ENCODE peak calls at places on chromosomes 11 and 22, in five cellular contexts. One of them, this sample, is unnamed. For H3K4me1, the result is how much of the 10 kb centered on the place peaks cover.

GRCh38 chr22:20836987-20837823 is 21.4 kb downstream of the PI4KA start:
- DNase-seq in lower lobe of right lung: no peak
- DNase-seq in CD8-positive, alpha-beta memory T cell: no peak
- DNase-seq in CD8-positive, alpha-beta T cell: no peak
- DNase-seq in IMR-90: no peak
- DNase-seq in this sample: no peak

GRCh38 chr11:36684840-36685800 is 87.1 kb upstream of the RAG2 start:
- DNase-seq in CD8-positive, alpha-beta memory T cell: peak
- DNase-seq in CD8-positive, alpha-beta T cell: peak
- DNase-seq in IMR-90: no peak
- DNase-seq in lower lobe of right lung: no peak
- DNase-seq in this sample: no peak

GRCh38 chr22:17120281-17120680 is 879 bp downstream of the TMEM121B start:
- DNase-seq in IMR-90: peak
- DNase-seq in CD8-positive, alpha-beta memory T cell: peak
- DNase-seq in lower lobe of right lung: peak
- DNase-seq in CD8-positive, alpha-beta T cell: peak
- DNase-seq in this sample: peak

GRCh38 chr11:8362899-8363298 is 99.2 kb upstream of the LMO1 start:
- DNase-seq in lower lobe of right lung: no peak
- DNase-seq in CD8-positive, alpha-beta memory T cell: no peak
- DNase-seq in CD8-positive, alpha-beta T cell: no peak
- DNase-seq in IMR-90: no peak
- DNase-seq in this sample: peak

GRCh38 chr22:33867118-33867863 is 53.0 kb downstream of the LARGE1 start:
- DNase-seq in lower lobe of right lung: no peak
- DNase-seq in CD8-positive, alpha-beta T cell: no peak
- DNase-seq in CD8-positive, alpha-beta memory T cell: no peak
- DNase-seq in IMR-90: peak
- DNase-seq in this sample: no peak

GRCh38 chr11:120197977-120198376 is 12.9 kb upstream of the OAF start:
- DNase-seq in CD8-positive, alpha-beta T cell: no peak
- DNase-seq in IMR-90: no peak
- DNase-seq in lower lobe of right lung: no peak
- DNase-seq in CD8-positive, alpha-beta memory T cell: no peak
- DNase-seq in this sample: no peak

GRCh38 chr22:19927696-19928095 is 13.9 kb upstream of the COMT start:
- DNase-seq in CD8-positive, alpha-beta T cell: no peak
- DNase-seq in CD8-positive, alpha-beta memory T cell: no peak
- DNase-seq in lower lobe of right lung: peak
- DNase-seq in IMR-90: no peak
- DNase-seq in this sample: no peak

GRCh38 chr11:121225402-121225801 is 67.2 kb upstream of the SC5D start:
- DNase-seq in CD8-positive, alpha-beta memory T cell: no peak
- DNase-seq in IMR-90: no peak
- DNase-seq in lower lobe of right lung: no peak
- DNase-seq in CD8-positive, alpha-beta T cell: no peak
- DNase-seq in this sample: no peak

GRCh38 chr11:117924631-117925170 is 4.5 kb downstream of the TMPRSS13 start:
- DNase-seq in CD8-positive, alpha-beta T cell: no peak
- DNase-seq in lower lobe of right lung: peak
- DNase-seq in CD8-positive, alpha-beta memory T cell: no peak
- DNase-seq in IMR-90: no peak
- DNase-seq in this sample: peak

GRCh38 chr11:15185021-15185420 is 70.3 kb downstream of the INSC start:
- DNase-seq in IMR-90: no peak
- DNase-seq in CD8-positive, alpha-beta T cell: no peak
- DNase-seq in CD8-positive, alpha-beta memory T cell: no peak
- DNase-seq in lower lobe of right lung: no peak
- DNase-seq in this sample: no peak

GRCh38 chr11:129951201-129951882 is 51.3 kb downstream of the PRDM10 start:
- DNase-seq in IMR-90: no peak
- DNase-seq in CD8-positive, alpha-beta T cell: no peak
- DNase-seq in lower lobe of right lung: no peak
- DNase-seq in CD8-positive, alpha-beta memory T cell: no peak
- DNase-seq in this sample: no peak

GRCh38 chr11:117232911-117233409 is 489 bp downstream of the RNF214 start:
- DNase-seq in IMR-90: no peak
- DNase-seq in CD8-positive, alpha-beta T cell: no peak
- DNase-seq in lower lobe of right lung: peak
- DNase-seq in CD8-positive, alpha-beta memory T cell: no peak
- DNase-seq in this sample: peak

GRCh38 chr11:126405374-126405773 is 49.9 kb downstream of the ST3GAL4 start:
- DNase-seq in lower lobe of right lung: no peak
- DNase-seq in CD8-positive, alpha-beta memory T cell: no peak
- DNase-seq in IMR-90: no peak
- DNase-seq in CD8-positive, alpha-beta T cell: no peak
- DNase-seq in this sample: peak

GRCh38 chr11:10076458-10077141 is 217.4 kb downstream of the SBF2 start:
- DNase-seq in IMR-90: peak
- DNase-seq in CD8-positive, alpha-beta memory T cell: peak
- DNase-seq in CD8-positive, alpha-beta T cell: peak
- DNase-seq in lower lobe of right lung: no peak
- DNase-seq in this sample: no peak

GRCh38 chr22:26889794-26890193 is 232.4 kb downstream of the MIAT start:
- DNase-seq in CD8-positive, alpha-beta T cell: no peak
- DNase-seq in CD8-positive, alpha-beta memory T cell: no peak
- DNase-seq in IMR-90: no peak
- DNase-seq in lower lobe of right lung: no peak
- DNase-seq in this sample: no peak

GRCh38 chr11:46590740-46591606 is 2.9 kb downstream of the AMBRA1 start:
- DNase-seq in CD8-positive, alpha-beta memory T cell: no peak
- DNase-seq in IMR-90: no peak
- DNase-seq in CD8-positive, alpha-beta T cell: no peak
- DNase-seq in lower lobe of right lung: no peak
- DNase-seq in this sample: no peak

GRCh38 chr11:83057721-83058120 is 14.0 kb downstream of the RAB30 start:
- DNase-seq in CD8-positive, alpha-beta memory T cell: no peak
- DNase-seq in lower lobe of right lung: no peak
- DNase-seq in CD8-positive, alpha-beta T cell: no peak
- DNase-seq in IMR-90: no peak
- DNase-seq in this sample: no peak

GRCh38 chr11:106425819-106426218 is 348.4 kb downstream of the AASDHPPT start:
- DNase-seq in CD8-positive, alpha-beta memory T cell: no peak
- DNase-seq in CD8-positive, alpha-beta T cell: no peak
- DNase-seq in IMR-90: no peak
- DNase-seq in lower lobe of right lung: no peak
- DNase-seq in this sample: no peak

GRCh38 chr11:116454020-116454645 is 318.7 kb downstream of the BUD13 start:
- DNase-seq in IMR-90: peak
- DNase-seq in CD8-positive, alpha-beta memory T cell: no peak
- DNase-seq in lower lobe of right lung: no peak
- DNase-seq in CD8-positive, alpha-beta T cell: no peak
- DNase-seq in this sample: no peak

GRCh38 chr22:29216873-29217666 is 11.4 kb downstream of the EMID1 start:
- DNase-seq in CD8-positive, alpha-beta T cell: no peak
- DNase-seq in IMR-90: peak
- DNase-seq in lower lobe of right lung: no peak
- DNase-seq in CD8-positive, alpha-beta memory T cell: no peak
- DNase-seq in this sample: peak

GRCh38 chr11:64258946-64259532 is 7.7 kb downstream of the PLCB3 start:
- DNase-seq in IMR-90: no peak
- DNase-seq in CD8-positive, alpha-beta T cell: no peak
- DNase-seq in CD8-positive, alpha-beta memory T cell: no peak
- DNase-seq in lower lobe of right lung: no peak
- DNase-seq in this sample: peak

GRCh38 chr22:49302530-49302929 is 525.1 kb downstream of the BRD1 start:
- DNase-seq in CD8-positive, alpha-beta memory T cell: peak
- DNase-seq in lower lobe of right lung: no peak
- DNase-seq in CD8-positive, alpha-beta T cell: peak
- DNase-seq in IMR-90: no peak
- DNase-seq in this sample: peak

GRCh38 chr22:41947181-41948080 is 479 bp upstream of the CENPM start:
- DNase-seq in lower lobe of right lung: no peak
- DNase-seq in CD8-positive, alpha-beta T cell: no peak
- DNase-seq in CD8-positive, alpha-beta memory T cell: no peak
- DNase-seq in IMR-90: no peak
- DNase-seq in this sample: no peak

GRCh38 chr22:41948142-41948541 is 1.2 kb upstream of the CENPM start:
- DNase-seq in IMR-90: no peak
- DNase-seq in CD8-positive, alpha-beta T cell: no peak
- DNase-seq in CD8-positive, alpha-beta memory T cell: no peak
- DNase-seq in lower lobe of right lung: no peak
- DNase-seq in this sample: no peak

GRCh38 chr22:41952713-41953112 is 763 bp downstream of the SMIM45 start:
- DNase-seq in IMR-90: no peak
- DNase-seq in CD8-positive, alpha-beta T cell: no peak
- DNase-seq in lower lobe of right lung: no peak
- DNase-seq in CD8-positive, alpha-beta memory T cell: no peak
- DNase-seq in this sample: no peak

GRCh38 chr22:41949297-41949965 is 2.5 kb upstream of the CENPM start:
- DNase-seq in lower lobe of right lung: no peak
- DNase-seq in CD8-positive, alpha-beta memory T cell: no peak
- DNase-seq in CD8-positive, alpha-beta T cell: no peak
- DNase-seq in IMR-90: no peak
- DNase-seq in this sample: peak

GRCh38 chr22:41951898-41952474 is at the start of gene SMIM45:
- DNase-seq in IMR-90: no peak
- DNase-seq in CD8-positive, alpha-beta T cell: no peak
- DNase-seq in lower lobe of right lung: no peak
- DNase-seq in CD8-positive, alpha-beta memory T cell: no peak
- DNase-seq in this sample: peak
- H3K27ac ChIP-seq in IMR-90: no peak
- H3K27ac ChIP-seq in CD8-positive, alpha-beta T cell: no peak
- H3K27ac ChIP-seq in lower lobe of right lung: no peak
- H3K27ac ChIP-seq in CD8-positive, alpha-beta memory T cell: no peak
- H3K27ac ChIP-seq in this sample: no peak

DNA sequence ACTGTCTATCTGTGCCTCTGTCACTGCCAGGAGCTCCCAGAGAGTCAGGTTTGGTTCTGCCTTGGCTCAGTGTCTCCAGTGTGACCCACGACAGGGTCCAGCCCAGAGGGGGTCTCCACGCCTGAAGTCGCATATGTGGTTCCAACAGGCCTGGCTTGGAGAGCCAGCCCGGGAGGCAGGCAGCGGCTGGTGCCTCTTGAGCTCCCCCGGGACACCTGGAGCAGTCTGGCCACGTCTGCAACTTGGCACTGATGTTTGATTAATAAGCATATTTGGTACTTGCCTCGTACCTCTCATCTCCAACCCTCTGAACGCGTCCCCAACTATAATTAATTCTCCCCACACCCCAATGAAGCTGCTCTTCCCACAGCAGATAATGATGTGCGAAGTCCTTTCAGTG is 31.7 kb upstream of the SHISAL1 start:
- DNase-seq in IMR-90: no peak
- DNase-seq in CD8-positive, alpha-beta memory T cell: no peak
- DNase-seq in CD8-positive, alpha-beta T cell: no peak
- DNase-seq in lower lobe of right lung: no peak
- DNase-seq in this sample: no peak
- H3K4me1 ChIP-seq in IMR-90: under half
- H3K4me1 ChIP-seq in CD8-positive, alpha-beta memory T cell: under half
- H3K4me1 ChIP-seq in CD8-positive, alpha-beta T cell: under half
- H3K4me1 ChIP-seq in lower lobe of right lung: under half
- H3K4me1 ChIP-seq in this sample: under half

DNA sequence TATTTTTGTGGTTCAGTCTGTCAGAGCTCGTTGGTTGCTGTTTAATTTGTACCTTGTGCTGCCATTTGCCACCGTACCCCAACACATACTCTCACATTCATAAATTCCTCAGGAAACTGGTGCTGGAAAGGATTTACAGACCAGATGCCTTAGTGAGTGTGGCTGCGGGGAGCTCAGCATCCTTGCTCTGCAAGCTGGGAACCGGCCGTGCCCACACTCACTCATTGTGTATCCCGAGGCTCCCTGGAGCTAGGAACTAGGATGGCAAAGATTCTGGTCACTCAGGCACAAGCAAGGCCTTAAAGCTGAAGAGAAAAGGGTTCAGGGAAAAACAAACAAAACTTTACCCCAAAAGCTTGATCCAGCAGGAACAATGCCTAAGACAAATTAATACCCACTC is 64.6 kb upstream of the TTC12 start:
- DNase-seq in lower lobe of right lung: no peak
- DNase-seq in CD8-positive, alpha-beta memory T cell: no peak
- DNase-seq in IMR-90: no peak
- DNase-seq in CD8-positive, alpha-beta T cell: no peak
- DNase-seq in this sample: no peak
- H3K27ac ChIP-seq in lower lobe of right lung: no peak
- H3K27ac ChIP-seq in CD8-positive, alpha-beta memory T cell: no peak
- H3K27ac ChIP-seq in IMR-90: no peak
- H3K27ac ChIP-seq in CD8-positive, alpha-beta T cell: no peak
- H3K27ac ChIP-seq in this sample: no peak

DNA sequence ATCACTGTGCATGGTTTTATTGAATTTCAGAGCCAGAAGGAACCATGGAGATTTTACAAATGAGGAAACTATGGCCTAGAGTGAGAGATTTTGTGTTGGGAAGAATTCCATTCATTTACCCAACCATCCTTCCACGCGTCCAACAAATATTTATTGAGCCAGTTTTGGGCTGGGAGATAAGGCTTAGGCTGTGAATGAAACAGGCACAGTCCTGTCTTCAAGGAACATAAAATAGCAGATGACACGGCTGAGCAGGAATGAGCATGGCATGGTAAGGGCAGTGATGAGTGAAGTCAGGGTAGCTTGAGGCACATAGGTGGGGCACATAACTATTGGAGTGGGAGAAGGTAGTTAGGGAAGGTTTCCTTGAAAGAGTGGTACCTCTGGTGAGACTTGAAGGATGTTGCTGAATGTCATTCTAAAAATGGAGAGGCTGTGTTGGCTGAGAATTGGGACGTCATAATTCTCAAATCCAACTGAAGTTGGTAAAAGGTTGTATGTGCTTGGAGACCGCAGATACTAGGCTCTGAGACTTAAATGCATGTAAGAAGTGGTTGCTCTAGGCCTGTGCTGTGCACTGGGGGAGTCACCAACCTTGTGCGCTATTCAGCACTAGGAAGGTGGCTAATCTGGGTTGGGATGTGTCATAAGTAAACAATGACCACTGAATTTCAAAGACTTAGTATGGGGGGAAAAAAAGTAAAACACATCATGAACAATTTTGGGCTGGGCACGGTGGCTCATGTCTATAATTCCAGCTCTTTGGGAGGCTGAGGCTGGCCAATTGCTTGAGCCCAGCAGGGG is 51.8 kb downstream of the TEAD1 start:
- DNase-seq in CD8-positive, alpha-beta T cell: no peak
- DNase-seq in IMR-90: peak
- DNase-seq in lower lobe of right lung: no peak
- DNase-seq in CD8-positive, alpha-beta memory T cell: no peak
- DNase-seq in this sample: no peak
- H3K4me1 ChIP-seq in CD8-positive, alpha-beta T cell: under half
- H3K4me1 ChIP-seq in IMR-90: half or more
- H3K4me1 ChIP-seq in lower lobe of right lung: under half
- H3K4me1 ChIP-seq in CD8-positive, alpha-beta memory T cell: under half
- H3K4me1 ChIP-seq in this sample: under half

DNA sequence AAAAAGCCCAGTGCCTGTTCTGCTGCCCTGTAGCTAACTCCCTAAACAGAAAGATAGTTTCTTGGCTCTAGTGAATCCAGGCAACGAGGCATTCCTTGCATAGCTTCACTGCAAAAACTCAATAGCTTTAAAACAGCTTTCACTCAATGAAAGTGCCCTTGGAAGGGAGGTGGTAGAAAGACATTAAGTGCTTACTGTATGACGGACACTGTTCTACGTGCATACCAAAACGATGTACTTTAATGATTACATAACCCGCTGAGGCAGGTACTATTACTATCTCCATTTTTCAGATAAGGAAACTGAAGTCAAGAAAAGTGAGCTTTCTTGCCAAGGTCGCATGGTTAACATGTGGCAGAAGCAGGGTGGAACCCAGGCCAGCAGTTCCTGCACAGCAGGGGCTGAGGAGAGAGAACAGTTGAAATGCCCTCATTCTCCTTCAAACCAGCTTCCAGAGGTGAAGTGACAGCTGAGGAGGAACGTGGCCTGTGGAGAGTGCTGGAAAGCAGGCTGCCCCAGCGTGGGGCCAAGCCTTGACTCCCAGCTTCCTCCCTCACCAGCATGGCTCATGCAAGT is 227.5 kb upstream of the NARS2 start:
- DNase-seq in CD8-positive, alpha-beta T cell: no peak
- DNase-seq in lower lobe of right lung: no peak
- DNase-seq in CD8-positive, alpha-beta memory T cell: no peak
- DNase-seq in IMR-90: no peak
- DNase-seq in this sample: no peak
- H3K27ac ChIP-seq in CD8-positive, alpha-beta T cell: no peak
- H3K27ac ChIP-seq in lower lobe of right lung: peak
- H3K27ac ChIP-seq in CD8-positive, alpha-beta memory T cell: no peak
- H3K27ac ChIP-seq in IMR-90: peak
- H3K27ac ChIP-seq in this sample: no peak